ENCODE peak calls at places on chromosomes 13 and 19, in five cellular contexts. B is heart right ventricle, F is colonic mucosa, O is right cardiac atrium, Z is breast epithelium. U is an unnamed sample.

GRCh38 chr13:36362251-36362650 is 16.1 kb upstream of the SPART start:
- DNase-seq in B (no peak), F (no peak), O (no peak), Z (no peak), U (peak; percentile 89)

GRCh38 chr13:77820431-77821149 is 98.0 kb downstream of the EDNRB start:
- DNase-seq in B (no peak), F (no peak), O (no peak), Z (no peak), U (no peak)

GRCh38 chr13:20960663-20961309 is 58.2 kb upstream of the XPO4 start:
- DNase-seq in B (no peak), F (peak; percentile 29), O (no peak), Z (no peak), U (no peak)

GRCh38 chr13:99687728-99688397 is 186.6 kb downstream of the TM9SF2 start:
- DNase-seq in B (no peak), F (no peak), O (no peak), Z (no peak), U (no peak)

GRCh38 chr13:107043016-107043957 is 475.4 kb upstream of the ARGLU1 start:
- DNase-seq in B (no peak), F (no peak), O (peak; percentile 44), Z (no peak), U (no peak)

GRCh38 chr13:21435710-21436151 is 23.4 kb downstream of the ZDHHC20 start:
- DNase-seq in B (peak; percentile 45), F (peak; percentile 64), O (peak; percentile 73), Z (no peak), U (peak; percentile 91)

GRCh38 chr13:110713981-110714797 is 689 bp downstream of the ING1 start:
- DNase-seq in B (peak; percentile 53), F (peak; percentile 63), O (peak; percentile 80), Z (peak; percentile 48), U (peak; percentile 33)

GRCh38 chr13:51136276-51136980 is 25.4 kb upstream of the C13orf42 start:
- DNase-seq in B (no peak), F (no peak), O (no peak), Z (no peak), U (no peak)

GRCh38 chr13:83211301-83211700 is 671.0 kb downstream of the SLITRK1 start:
- DNase-seq in B (no peak), F (no peak), O (no peak), Z (no peak), U (peak; percentile 64)

GRCh38 chr13:80131204-80131603 is 209.7 kb downstream of the SPRY2 start:
- DNase-seq in B (peak; percentile 84), F (peak; percentile 85), O (peak; percentile 95), Z (peak; percentile 33), U (peak; percentile 70)

GRCh38 chr13:66657165-66657895 is 572.8 kb downstream of the PCDH9 start:
- DNase-seq in B (peak; percentile 44), F (no peak), O (peak; percentile 81), Z (peak; percentile 80), U (peak; percentile 98)

GRCh38 chr13:35470671-35471465 is 5.6 kb downstream of the MAB21L1 start:
- DNase-seq in B (peak; percentile 60), F (peak; percentile 30), O (peak; percentile 89), Z (no peak), U (peak; percentile 53)

GRCh38 chr13:74325106-74325505 is 190.9 kb upstream of the KLF12 start:
- DNase-seq in B (no peak), F (no peak), O (peak; percentile 50), Z (no peak), U (peak; percentile 82)

GRCh38 chr19:42277821-42278809 is 9.1 kb downstream of the CIC start:
- DNase-seq in B (no peak), F (peak; percentile 54), O (peak; percentile 69), Z (peak; percentile 91), U (peak; percentile 50)

GRCh38 chr13:106486287-106486686 is 49.2 kb downstream of the EFNB2 start:
- DNase-seq in B (no peak), F (no peak), O (no peak), Z (no peak), U (no peak)

GRCh38 chr13:39448831-39449230 is 154.2 kb downstream of the LHFPL6 start:
- DNase-seq in B (no peak), F (no peak), O (no peak), Z (no peak), U (no peak)

DNA sequence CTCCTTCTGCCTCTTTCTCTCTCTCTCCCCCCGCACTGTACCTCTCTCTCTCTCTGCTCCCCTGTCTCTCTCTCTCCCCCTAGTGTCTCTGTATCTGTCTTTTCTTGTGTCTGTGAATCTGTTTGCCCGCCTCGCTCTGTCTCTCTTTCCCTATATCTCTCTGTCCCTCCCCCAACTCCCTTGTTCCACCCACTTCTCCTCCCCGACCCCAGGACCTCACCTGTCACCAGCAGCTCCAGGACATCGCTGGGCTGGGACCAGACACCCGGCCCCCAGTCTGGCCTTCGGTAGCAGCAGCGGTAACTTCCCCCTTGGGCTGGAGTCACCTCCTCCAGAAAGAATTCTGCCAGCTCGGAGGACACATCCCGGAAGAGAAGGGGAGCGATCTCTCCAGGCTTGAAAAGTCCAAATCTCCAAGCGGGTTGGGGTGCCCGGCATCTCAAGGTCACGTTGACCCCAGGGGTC is 3.9 kb downstream of the OSCAR start:
- DNase-seq in B (no peak), F (no peak), O (peak; percentile 58), Z (no peak), U (peak; percentile 59)
- H3K4me3 ChIP-seq in B (no peak overlapping the region), F (peak overlapping the region; percentile 10), O (no peak overlapping the region), Z (peak overlapping the region; percentile 64), U (peak overlapping the region; percentile 49)

GRCh38 chr19:45645068-45645630 is 6.0 kb upstream of the EML2 start:
- DNase-seq in B (no peak), F (no peak), O (no peak), Z (no peak), U (no peak)
- H3K4me3 ChIP-seq in B (peak overlapping the region; percentile 37), F (no peak overlapping the region), O (no peak overlapping the region), Z (peak overlapping the region; percentile 61), U (peak overlapping the region; percentile 40)

GRCh38 chr13:113729329-113730019 is 29.6 kb upstream of the TMEM255B start:
- DNase-seq in B (no peak), F (no peak), O (peak; percentile 71), Z (no peak), U (peak; percentile 9)

GRCh38 chr13:113731192-113732175 is 27.5 kb upstream of the TMEM255B start:
- DNase-seq in B (no peak), F (no peak), O (peak; percentile 47), Z (no peak), U (no peak)

GRCh38 chr13:113730145-113730750 is 28.8 kb upstream of the TMEM255B start:
- DNase-seq in B (no peak), F (no peak), O (no peak), Z (no peak), U (no peak)

GRCh38 chr13:113732176-113732960 is 26.7 kb upstream of the TMEM255B start:
- DNase-seq in B (no peak), F (no peak), O (peak; percentile 43), Z (no peak), U (no peak)

DNA sequence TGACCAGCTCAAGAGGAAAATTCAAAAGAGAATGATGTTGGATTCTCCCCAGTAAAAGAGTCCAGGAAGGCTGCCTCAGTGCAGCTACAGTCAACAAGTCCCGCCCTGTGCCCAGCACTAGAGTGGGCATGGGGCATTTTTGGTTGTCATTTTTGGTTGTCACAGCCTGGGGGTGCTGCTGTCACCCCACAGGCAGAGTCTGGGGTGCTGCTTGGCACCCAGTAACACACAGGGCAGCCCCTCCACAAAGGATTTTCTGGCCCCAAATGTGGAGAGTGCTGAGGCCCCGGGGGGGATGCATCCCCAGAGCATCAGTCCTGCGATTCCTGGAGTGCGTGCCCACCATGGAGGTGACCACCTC is 28.2 kb upstream of the TMEM255B start:
- DNase-seq in B (no peak), F (no peak), O (no peak), Z (no peak), U (no peak)
- H3K4me3 ChIP-seq in B (no peak overlapping the region), F (no peak overlapping the region), O (no peak overlapping the region), Z (no peak overlapping the region), U (no peak overlapping the region)

GRCh38 chr13:114151565-114152284 is 19.3 kb upstream of the RASA3 start:
- DNase-seq in B (no peak), F (peak; percentile 93), O (no peak), Z (peak; percentile 80), U (no peak)
- H3K4me3 ChIP-seq in B (no peak overlapping the region), F (no peak overlapping the region), O (no peak overlapping the region), Z (peak overlapping the region; percentile 35), U (no peak overlapping the region)

GRCh38 chr19:12665281-12665573 is 1.3 kb downstream of the MAN2B1 start:
- DNase-seq in B (no peak), F (peak; percentile 49), O (peak; percentile 76), Z (no peak), U (no peak)
- H3K4me3 ChIP-seq in B (no peak overlapping the region), F (peak overlapping the region; percentile 97), O (no peak overlapping the region), Z (peak overlapping the region; percentile 89), U (no peak overlapping the region)

GRCh38 chr13:49636705-49637104 is 8.4 kb downstream of the ARL11 start:
- DNase-seq in B (no peak), F (no peak), O (no peak), Z (no peak), U (no peak)

GRCh38 chr13:49633687-49634086 is 5.4 kb downstream of the ARL11 start:
- DNase-seq in B (no peak), F (no peak), O (no peak), Z (no peak), U (no peak)

GRCh38 chr13:49638416-49639072 is 10.2 kb downstream of the ARL11 start:
- DNase-seq in B (no peak), F (no peak), O (no peak), Z (no peak), U (peak; percentile 35)

GRCh38 chr13:49637989-49638388 is 9.7 kb downstream of the ARL11 start:
- DNase-seq in B (no peak), F (no peak), O (no peak), Z (no peak), U (no peak)

GRCh38 chr13:49635599-49636433 is 7.5 kb downstream of the ARL11 start:
- DNase-seq in B (no peak), F (no peak), O (no peak), Z (no peak), U (peak; percentile 67)
- H3K4me3 ChIP-seq in B (no peak overlapping the region), F (no peak overlapping the region), O (peak overlapping the region; percentile 4), Z (peak overlapping the region; percentile 56), U (no peak overlapping the region)

DNA sequence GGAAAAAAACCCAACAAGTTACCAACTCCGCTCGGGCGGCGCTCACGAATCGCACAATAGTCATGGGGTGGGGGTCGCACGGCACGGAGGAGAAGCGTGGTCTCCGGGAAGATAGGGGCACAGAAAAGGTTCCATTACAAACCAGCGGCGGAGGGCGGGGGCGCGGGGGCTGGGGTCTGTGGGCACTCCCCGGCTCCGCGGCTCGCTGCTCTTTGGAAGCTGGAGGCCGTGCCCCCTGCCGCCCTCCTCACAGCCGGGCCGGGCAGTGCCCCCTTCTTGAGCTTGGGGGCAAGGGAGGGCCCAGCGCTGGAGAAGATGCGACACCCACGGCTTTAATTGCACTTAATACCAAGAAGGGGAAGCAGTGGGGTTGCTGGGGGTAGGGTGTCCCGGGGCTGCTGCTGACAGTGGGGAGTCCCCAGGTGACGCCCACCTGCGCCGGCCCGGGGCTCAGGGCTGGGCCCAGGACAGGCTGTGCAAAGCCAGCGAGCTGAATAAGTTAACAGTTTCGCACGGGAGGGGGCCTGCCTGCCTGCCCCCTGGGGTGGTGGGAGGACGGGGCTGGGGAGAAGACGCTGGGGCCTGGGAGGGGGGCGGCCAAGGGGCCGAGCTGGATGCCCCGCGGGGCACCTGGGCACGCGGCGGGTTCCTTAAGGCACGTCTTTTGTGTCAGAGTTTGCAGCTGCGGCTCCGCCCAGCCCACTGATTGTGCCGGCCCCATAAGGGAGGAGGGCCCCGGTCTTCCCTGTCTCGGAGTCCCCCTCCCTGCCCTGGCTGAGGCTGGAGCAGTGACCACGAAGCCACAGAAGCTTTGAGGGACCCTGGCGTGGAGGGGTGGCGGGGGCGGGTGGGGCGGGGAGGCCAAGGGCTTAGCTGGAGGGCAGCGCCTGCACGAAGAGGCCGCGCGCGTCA is 9.8 kb downstream of the DCAF15 start:
- DNase-seq in B (no peak), F (no peak), O (peak; percentile 77), Z (no peak), U (no peak)
- H3K4me3 ChIP-seq in B (peak overlapping the region; percentile 14), F (no peak overlapping the region), O (no peak overlapping the region), Z (peak overlapping the region; percentile 23), U (no peak overlapping the region)

GRCh38 chr19:58129284-58129683 is 21.3 kb downstream of the ZNF329 start:
- DNase-seq in B (no peak), F (no peak), O (no peak), Z (no peak), U (no peak)
- H3K4me3 ChIP-seq in B (no peak overlapping the region), F (no peak overlapping the region), O (peak overlapping the region; percentile 25), Z (peak overlapping the region; percentile 24), U (no peak overlapping the region)

U was measured in fibroblast of the aortic adventitia.